ENCODE peak calls at places on chromosomes 4 and X, in eight cellular contexts. E is uterus, J is tibial nerve, D is BE2C, M is HCT116, N is tibial artery, Q is DND-41, S is mammary epithelial cell. Z is an unnamed sample.
A peak's percentile ranks its signal among the peaks of the same experiment; 100 is the strongest.

GRCh38 chrX:139691843-139692505 is 16.0 kb downstream of the MCF2 start:
- DNase-seq in E (no peak), J (no peak), D (no peak), M (no peak), N (no peak), Q (no peak), S (no peak), Z (no peak)

GRCh38 chr4:183878571-183878970 is 26.5 kb upstream of the STOX2 start:
- DNase-seq in E (no peak), J (no peak), D (no peak), M (no peak), N (no peak), Q (no peak), S (no peak), Z (no peak)

GRCh38 chrX:45135616-45136015 is 65.1 kb downstream of the DIPK2B start:
- DNase-seq in E (no peak), J (no peak), D (no peak), M (no peak), N (no peak), Q (no peak), S (no peak), Z (no peak)

GRCh38 chr4:165715211-165715610 is 157.8 kb upstream of the TLL1 start:
- DNase-seq in E (no peak), J (no peak), D (no peak), M (no peak), N (no peak), Q (no peak), S (no peak), Z (no peak)

GRCh38 chr4:60865238-60865637 is 334.9 kb upstream of the ADGRL3 start:
- DNase-seq in E (no peak), J (no peak), D (peak; percentile 18), M (no peak), N (no peak), Q (no peak), S (peak; percentile 1), Z (no peak)

GRCh38 chr4:106530816-106531215 is 162.2 kb upstream of the GIMD1 start:
- DNase-seq in E (no peak), J (no peak), D (no peak), M (no peak), N (no peak), Q (no peak), S (no peak), Z (no peak)

GRCh38 chr4:40187386-40187913 is 9.4 kb upstream of the RHOH start:
- DNase-seq in E (no peak), J (no peak), D (no peak), M (no peak), N (no peak), Q (no peak), S (no peak), Z (no peak)

GRCh38 chr4:47203593-47203992 is 172.2 kb downstream of the GABRB1 start:
- DNase-seq in E (no peak), J (no peak), D (no peak), M (no peak), N (no peak), Q (no peak), S (no peak), Z (no peak)

GRCh38 chr4:124330045-124330444 is 382.5 kb downstream of the ANKRD50 start:
- DNase-seq in E (no peak), J (no peak), D (no peak), M (no peak), N (no peak), Q (no peak), S (no peak), Z (no peak)

GRCh38 chr4:129422277-129422676 is 326.3 kb downstream of the C4orf33 start:
- DNase-seq in E (no peak), J (no peak), D (no peak), M (no peak), N (no peak), Q (no peak), S (no peak), Z (no peak)

GRCh38 chr4:6916069-6916586 is 6.5 kb downstream of the TBC1D14 start:
- DNase-seq in E (no peak), J (no peak), D (no peak), M (no peak), N (no peak), Q (no peak), S (no peak), Z (no peak)

GRCh38 chr4:118765399-118765798 is 70.5 kb downstream of the SEC24D start:
- DNase-seq in E (no peak), J (no peak), D (no peak), M (peak; percentile 54), N (no peak), Q (no peak), S (peak; percentile 84), Z (no peak)

GRCh38 chr4:180152831-180153230 is 2090.4 kb upstream of the TENM3 start:
- DNase-seq in E (no peak), J (no peak), D (no peak), M (no peak), N (no peak), Q (no peak), S (no peak), Z (no peak)

GRCh38 chr4:94634266-94634665 is 123.5 kb upstream of the BMPR1B start:
- DNase-seq in E (no peak), J (no peak), D (no peak), M (no peak), N (no peak), Q (no peak), S (no peak), Z (no peak)

GRCh38 chr4:10160280-10160856 is 43.8 kb upstream of the WDR1 start:
- DNase-seq in E (no peak), J (no peak), D (no peak), M (peak; percentile 31), N (no peak), Q (no peak), S (no peak), Z (no peak)

GRCh38 chrX:39212456-39212855 is 411.2 kb downstream of the MID1IP1 start:
- DNase-seq in E (no peak), J (no peak), D (no peak), M (no peak), N (no peak), Q (peak; percentile 10), S (no peak), Z (no peak)

GRCh38 chr4:125316781-125317525 is 2.2 kb downstream of the FAT4 start:
- DNase-seq in E (peak; percentile 32), J (no peak), D (peak; percentile 55), M (no peak), N (peak; percentile 76), Q (no peak), S (peak; percentile 22), Z (peak; percentile 55)

GRCh38 chr4:90542216-90542615 is 415.0 kb downstream of the CCSER1 start:
- DNase-seq in E (no peak), J (no peak), D (no peak), M (no peak), N (no peak), Q (no peak), S (no peak), Z (no peak)

GRCh38 chr4:56976878-56977320 is 507 bp downstream of the NOA1 start:
- DNase-seq in E (no peak), J (no peak), D (peak; percentile 48), M (peak; percentile 19), N (peak; percentile 72), Q (peak; percentile 30), S (peak; percentile 63), Z (peak; percentile 83)

GRCh38 chr4:122091836-122092235 is 60.3 kb upstream of the BLTP1 start:
- DNase-seq in E (no peak), J (no peak), D (no peak), M (no peak), N (no peak), Q (no peak), S (no peak), Z (no peak)

GRCh38 chr4:122104184-122104583 is 47.9 kb upstream of the BLTP1 start:
- DNase-seq in E (no peak), J (no peak), D (no peak), M (no peak), N (no peak), Q (no peak), S (no peak), Z (no peak)

GRCh38 chr4:155748039-155748438 is 10.8 kb upstream of the GUCY1B1 start:
- DNase-seq in E (no peak), J (no peak), D (no peak), M (no peak), N (no peak), Q (no peak), S (no peak), Z (no peak)
- H3K4me1 ChIP-seq in E (no peaks in the 10 kb centered on the region), J (no peaks in the 10 kb centered on the region), D (peaks cover 9% of the 10 kb centered on the region), M (no peaks in the 10 kb centered on the region), N (no peaks in the 10 kb centered on the region), Q (no peaks in the 10 kb centered on the region), S (no peaks in the 10 kb centered on the region), Z (no peaks in the 10 kb centered on the region)

GRCh38 chr4:172287112-172287511 is 473.9 kb downstream of the GALNTL6 start:
- DNase-seq in E (no peak), J (no peak), D (no peak), M (no peak), N (no peak), Q (no peak), S (no peak), Z (no peak)
- H3K4me3 ChIP-seq in E (no peak overlapping the region), J (no peak overlapping the region), D (no peak overlapping the region), M (no peak overlapping the region), N (no peak overlapping the region), Q (no peak overlapping the region), S (no peak overlapping the region), Z (no peak overlapping the region)

GRCh38 chrX:14712096-14712495 is 160.8 kb downstream of the FANCB start:
- DNase-seq in E (no peak), J (no peak), D (peak; percentile 8), M (no peak), N (no peak), Q (no peak), S (no peak), Z (no peak)
- TF ChIP-seq CTCF in E (no peak), J (no peak), D (peak; percentile 37), M (peak; percentile 10), N (no peak), Q (no peak), S (peak; percentile 15), Z (no peak)

DNA sequence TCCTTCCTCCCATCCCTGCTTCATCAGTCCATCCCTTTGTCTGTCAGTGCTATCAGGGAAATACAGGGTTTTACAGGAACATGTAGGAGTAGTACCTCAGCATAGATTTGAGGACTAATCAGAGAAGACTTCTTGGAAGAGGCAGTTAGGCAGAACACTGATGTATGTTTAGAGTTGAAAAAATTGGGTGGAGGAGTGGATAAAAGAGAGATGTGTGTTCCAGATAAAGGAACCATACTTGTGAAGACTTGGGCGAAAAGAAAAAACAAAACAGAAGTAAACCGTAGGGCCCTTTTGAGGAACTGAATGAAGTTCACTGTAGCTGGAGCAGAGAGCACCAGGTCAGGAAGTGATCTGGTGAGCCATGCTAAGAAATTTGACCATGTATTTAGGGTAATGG is 32.2 kb downstream of the AFF1 start:
- DNase-seq in E (no peak), J (no peak), D (no peak), M (no peak), N (no peak), Q (no peak), S (no peak), Z (no peak)
- H3K4me1 ChIP-seq in E (no peaks in the 10 kb centered on the region), J (no peaks in the 10 kb centered on the region), D (peaks cover 13% of the 10 kb centered on the region), M (peaks cover 14% of the 10 kb centered on the region), N (peaks cover 2% of the 10 kb centered on the region), Q (peaks cover 73% of the 10 kb centered on the region), S (peaks cover 3% of the 10 kb centered on the region), Z (peaks cover 51% of the 10 kb centered on the region)

GRCh38 chr4:76210502-76210901 is 3.1 kb downstream of the SCARB2 start:
- DNase-seq in E (no peak), J (no peak), D (no peak), M (no peak), N (no peak), Q (no peak), S (no peak), Z (no peak)
- H3K4me3 ChIP-seq in E (no peak overlapping the region), J (no peak overlapping the region), D (no peak overlapping the region), M (no peak overlapping the region), N (peak overlapping the region; percentile 10), Q (no peak overlapping the region), S (no peak overlapping the region), Z (peak overlapping the region; percentile 68)